ENCODE peak calls at places on chromosomes 13 and 19, in six cellular contexts. I, K, X, J, F and P are unnamed samples.

GRCh38 chr13:100483836-100484381 is 104.7 kb downstream of the GGACT start:
- DNase-seq in I (no peak), K (peak), X (no peak), J (no peak), F (no peak), P (no peak)

GRCh38 chr13:113589961-113590339 is 5.4 kb downstream of the TFDP1 start:
- DNase-seq in I (no peak), K (no peak), X (no peak), J (no peak), F (peak), P (no peak)

GRCh38 chr13:46342538-46342937 is 44.5 kb downstream of the RUBCNL start:
- DNase-seq in I (no peak), K (no peak), X (no peak), J (no peak), F (no peak), P (no peak)

GRCh38 chr13:51805313-51805712 is 1.4 kb upstream of the DHRS12 start:
- DNase-seq in I (no peak), K (no peak), X (no peak), J (no peak), F (no peak), P (no peak)

GRCh38 chr13:90352763-90353162 is 994.7 kb upstream of the MIR17HG start:
- DNase-seq in I (no peak), K (no peak), X (no peak), J (no peak), F (no peak), P (no peak)

GRCh38 chr19:18848860-18849661 is 17.3 kb downstream of the UPF1 start:
- DNase-seq in I (no peak), K (peak), X (peak), J (peak), F (peak), P (peak)

GRCh38 chr19:13226983-13227382 is 76.8 kb downstream of the IER2 start:
- DNase-seq in I (no peak), K (no peak), X (no peak), J (no peak), F (no peak), P (no peak)

GRCh38 chr19:38528213-38528755 is 89.5 kb downstream of the MAP4K1 start:
- DNase-seq in I (no peak), K (no peak), X (no peak), J (no peak), F (no peak), P (no peak)

GRCh38 chr13:30033681-30034447 is 183.4 kb upstream of the UBL3 start:
- DNase-seq in I (no peak), K (no peak), X (no peak), J (no peak), F (no peak), P (no peak)

GRCh38 chr19:18437481-18438330 is at the start of gene ISYNA1:
- DNase-seq in I (no peak), K (peak), X (no peak), J (no peak), F (peak), P (peak)

GRCh38 chr13:26449063-26449848 is 108.2 kb upstream of the WASF3 start:
- DNase-seq in I (no peak), K (no peak), X (no peak), J (no peak), F (no peak), P (no peak)

GRCh38 chr13:44300895-44301638 is 72.6 kb upstream of the SERP2 start:
- DNase-seq in I (no peak), K (peak), X (no peak), J (no peak), F (peak), P (peak)

GRCh38 chr13:84049442-84049841 is 167.2 kb upstream of the SLITRK1 start:
- DNase-seq in I (no peak), K (no peak), X (no peak), J (no peak), F (no peak), P (no peak)